ENCODE peak calls at places on chromosomes 2 and 18, in five cellular contexts. H, B, C, T and G are unnamed samples.
A peak's percentile ranks its signal among the peaks of the same experiment; 100 is the strongest.

GRCh38 chr18:58455318-58455950 is 173.5 kb downstream of the ALPK2 start:
- DNase-seq in H (no peak), B (no peak), C (no peak), T (no peak), G (no peak)

GRCh38 chr2:178589337-178589736 is 109.1 kb downstream of the PLEKHA3 start:
- DNase-seq in H (no peak), B (no peak), C (no peak), T (no peak), G (no peak)

GRCh38 chr18:54127759-54128378 is 96.6 kb downstream of the MBD2 start:
- DNase-seq in H (peak; percentile 47), B (no peak), C (peak; percentile 54), T (peak; percentile 79), G (peak; percentile 31)

GRCh38 chr2:203510256-203510940 is 24.7 kb downstream of the RAPH1 start:
- DNase-seq in H (no peak), B (no peak), C (no peak), T (no peak), G (no peak)

GRCh38 chr18:13266208-13267100 is 47.9 kb downstream of the LDLRAD4 start:
- DNase-seq in H (no peak), B (peak; percentile 74), C (no peak), T (no peak), G (no peak)

GRCh38 chr2:18795881-18796280 is 206.5 kb upstream of the NT5C1B start:
- DNase-seq in H (no peak), B (no peak), C (no peak), T (peak; percentile 35), G (no peak)

GRCh38 chr2:71893646-71894045 is 254.0 kb downstream of the CYP26B1 start:
- DNase-seq in H (no peak), B (no peak), C (no peak), T (no peak), G (no peak)

GRCh38 chr2:210818473-210818872 is 262.1 kb downstream of the CPS1 start:
- DNase-seq in H (no peak), B (no peak), C (no peak), T (no peak), G (no peak)

GRCh38 chr2:147177449-147177848 is 667.4 kb upstream of the ACVR2A start:
- DNase-seq in H (no peak), B (no peak), C (no peak), T (no peak), G (no peak)

GRCh38 chr18:7684966-7685365 is 117.8 kb downstream of the PTPRM start:
- DNase-seq in H (no peak), B (no peak), C (no peak), T (no peak), G (no peak)

GRCh38 chr2:9311488-9311887 is 104.9 kb downstream of the ASAP2 start:
- DNase-seq in H (no peak), B (peak; percentile 76), C (no peak), T (peak; percentile 95), G (no peak)

GRCh38 chr2:120306091-120306490 is 39.8 kb upstream of the INHBB start:
- DNase-seq in H (no peak), B (no peak), C (no peak), T (no peak), G (no peak)

GRCh38 chr2:95348609-95349567 is 51.7 kb downstream of the KCNIP3 start:
- DNase-seq in H (no peak), B (no peak), C (no peak), T (peak; percentile 19), G (no peak)

GRCh38 chr2:30149513-30149912 is 2.7 kb downstream of the YPEL5 start:
- DNase-seq in H (no peak), B (no peak), C (no peak), T (no peak), G (no peak)

GRCh38 chr2:217434183-217434620 is 568.6 kb downstream of the TNS1 start:
- DNase-seq in H (no peak), B (peak; percentile 87), C (peak; percentile 70), T (peak; percentile 96), G (peak; percentile 72)

GRCh38 chr2:196242131-196242620 is 70.8 kb upstream of the STK17B start:
- DNase-seq in H (no peak), B (no peak), C (no peak), T (peak; percentile 78), G (peak; percentile 58)

GRCh38 chr2:197191177-197191947 is 119.2 kb downstream of the ANKRD44 start:
- DNase-seq in H (peak; percentile 77), B (no peak), C (peak; percentile 18), T (peak; percentile 64), G (peak; percentile 42)

GRCh38 chr2:26453421-26454329 is 24.2 kb downstream of the OTOF start:
- DNase-seq in H (no peak), B (no peak), C (no peak), T (no peak), G (no peak)

GRCh38 chr2:172270278-172271079 is 156.9 kb upstream of the ITGA6 start:
- DNase-seq in H (no peak), B (no peak), C (no peak), T (no peak), G (no peak)

GRCh38 chr2:239876241-239876947 is 148.7 kb downstream of the NDUFA10 start:
- DNase-seq in H (no peak), B (no peak), C (no peak), T (no peak), G (no peak)

GRCh38 chr2:38263293-38263692 is 113.8 kb downstream of the ATL2 start:
- DNase-seq in H (no peak), B (no peak), C (no peak), T (no peak), G (no peak)

GRCh38 chr2:118443596-118443995 is 355.3 kb downstream of the INSIG2 start:
- DNase-seq in H (no peak), B (no peak), C (no peak), T (peak; percentile 81), G (no peak)

GRCh38 chr2:27795868-27796277 is 24.4 kb downstream of the MRPL33 start:
- DNase-seq in H (no peak), B (no peak), C (no peak), T (peak; percentile 52), G (no peak)

GRCh38 chr2:240921319-240922233 is 15.4 kb downstream of the CROCC2 start:
- DNase-seq in H (no peak), B (peak; percentile 73), C (no peak), T (peak; percentile 95), G (no peak)

GRCh38 chr2:146323564-146323963 is 1521.3 kb upstream of the ACVR2A start:
- DNase-seq in H (no peak), B (no peak), C (no peak), T (no peak), G (no peak)

GRCh38 chr18:8279931-8280330 is 329.3 kb upstream of the RAB12 start:
- DNase-seq in H (no peak), B (no peak), C (no peak), T (no peak), G (no peak)

GRCh38 chr2:46666044-46666662 is 186.8 kb downstream of the TMEM247 start:
- DNase-seq in H (no peak), B (peak; percentile 86), C (no peak), T (no peak), G (no peak)

GRCh38 chr2:146481629-146482028 is 1363.2 kb upstream of the ACVR2A start:
- DNase-seq in H (no peak), B (no peak), C (no peak), T (peak; percentile 43), G (no peak)

GRCh38 chr2:209097168-209097567 is 326.7 kb upstream of the MAP2 start:
- DNase-seq in H (no peak), B (no peak), C (no peak), T (no peak), G (no peak)

GRCh38 chr2:68653538-68653982 is 10.2 kb downstream of the PROKR1 start:
- DNase-seq in H (no peak), B (no peak), C (no peak), T (peak; percentile 78), G (peak; percentile 55)

GRCh38 chr2:33236457-33236856 is 240.0 kb upstream of the RASGRP3 start:
- DNase-seq in H (no peak), B (no peak), C (no peak), T (peak; percentile 81), G (no peak)

GRCh38 chr2:24858996-24859395 is 61.0 kb downstream of the ADCY3 start:
- DNase-seq in H (no peak), B (no peak), C (no peak), T (no peak), G (no peak)

GRCh38 chr2:212686285-212686895 is 147.8 kb upstream of the ERBB4 start:
- DNase-seq in H (peak; percentile 63), B (no peak), C (peak; percentile 68), T (peak; percentile 84), G (peak; percentile 60)

GRCh38 chr2:142877265-142877756 is at the start of gene KYNU:
- DNase-seq in H (no peak), B (no peak), C (no peak), T (peak; percentile 54), G (peak; percentile 17)

GRCh38 chr2:12008425-12009061 is 262.1 kb downstream of the LPIN1 start:
- DNase-seq in H (no peak), B (no peak), C (no peak), T (peak; percentile 68), G (peak; percentile 46)

GRCh38 chr18:27667064-27667463 is 482.0 kb upstream of the CHST9 start:
- DNase-seq in H (no peak), B (no peak), C (no peak), T (no peak), G (no peak)

GRCh38 chr18:61589724-61590065 is 256.5 kb downstream of the CDH20 start:
- DNase-seq in H (no peak), B (no peak), C (no peak), T (peak; percentile 72), G (no peak)